ENCODE peak calls at places on chromosome 6, in five cellular contexts. R is fibroblast of lung, H is IMR-90, U is GM23248, M is DND-41. T is an unnamed sample.
A peak's percentile ranks its signal among the peaks of the same experiment; 100 is the strongest.

GRCh38 chr6:73985891-73986290 is 289.9 kb downstream of the CD109 start:
- DNase-seq in M (no peak), R (peak; percentile 41), U (peak; percentile 84), H (no peak), T (peak; percentile 43)

GRCh38 chr6:25014806-25015560 is 79.2 kb upstream of the RIPOR2 start:
- DNase-seq in H (peak; percentile 78), R (peak; percentile 82), U (peak; percentile 88), M (no peak), T (peak; percentile 88)

GRCh38 chr6:149566372-149567193 is at the start of gene GINM1:
- DNase-seq in H (peak; percentile 15), U (peak; percentile 72), M (peak; percentile 47), R (peak; percentile 30), T (peak; percentile 80)

GRCh38 chr6:111986651-111987050 is 67.3 kb upstream of the CCN6 start:
- DNase-seq in R (no peak), M (no peak), H (no peak), U (no peak), T (no peak)

GRCh38 chr6:38676236-38676973 is 26.5 kb downstream of the GLO1 start:
- DNase-seq in H (no peak), R (no peak), M (no peak), U (no peak), T (no peak)

GRCh38 chr6:139308936-139309603 is 17.3 kb upstream of the TXLNB start:
- DNase-seq in R (peak; percentile 82), U (peak; percentile 68), H (peak; percentile 85), M (no peak), T (no peak)

GRCh38 chr6:138815797-138816528 is 20.1 kb downstream of the ECT2L start:
- DNase-seq in H (peak; percentile 79), M (no peak), R (peak; percentile 84), U (peak; percentile 81), T (peak; percentile 82)

GRCh38 chr6:90120327-90120726 is 176.3 kb downstream of the BACH2 start:
- DNase-seq in H (no peak), U (no peak), M (no peak), R (no peak), T (peak; percentile 67)

GRCh38 chr6:2229039-2229438 is 16.4 kb downstream of the GMDS start:
- DNase-seq in R (no peak), H (no peak), M (no peak), U (no peak), T (no peak)

GRCh38 chr6:147750420-147750819 is 241.9 kb downstream of the SAMD5 start:
- DNase-seq in R (no peak), H (no peak), U (no peak), M (no peak), T (no peak)

GRCh38 chr6:135936606-135937005 is 85.1 kb downstream of the PDE7B start:
- DNase-seq in M (no peak), H (peak; percentile 98), R (peak; percentile 97), U (peak; percentile 97), T (no peak)

GRCh38 chr6:87212596-87212995 is 57.2 kb downstream of the ZNF292 start:
- DNase-seq in M (no peak), H (no peak), R (no peak), U (peak; percentile 6), T (no peak)

GRCh38 chr6:71414486-71414885 is 125.9 kb downstream of the OGFRL1 start:
- DNase-seq in M (no peak), U (no peak), H (no peak), R (no peak), T (no peak)
- H3K36me3 ChIP-seq in M (no peaks in the 10 kb centered on the region), U (peaks cover 17% of the 10 kb centered on the region), H (peaks cover 17% of the 10 kb centered on the region), R (no peaks in the 10 kb centered on the region), T (no peaks in the 10 kb centered on the region)

GRCh38 chr6:42022755-42023384 is 27.5 kb upstream of the TAF8 start:
- DNase-seq in R (no peak), U (no peak), H (no peak), M (no peak), T (peak; percentile 47)
- H3K4me1 ChIP-seq in R (no peaks in the 10 kb centered on the region), U (no peaks in the 10 kb centered on the region), H (no peaks in the 10 kb centered on the region), M (peaks cover 84% of the 10 kb centered on the region), T (peaks cover 67% of the 10 kb centered on the region)

GRCh38 chr6:129140571-129140970 is 257.6 kb downstream of the LAMA2 start:
- DNase-seq in M (no peak), H (peak; percentile 50), R (peak; percentile 86), U (peak; percentile 54), T (no peak)
- H3K9ac ChIP-seq in M (no peak overlapping the region), H (no peak overlapping the region), R (no peak overlapping the region), U (no peak overlapping the region), T (no peak overlapping the region)

GRCh38 chr6:122445274-122445673 is 26.3 kb downstream of the SERINC1 start:
- DNase-seq in R (no peak), H (no peak), U (no peak), M (no peak), T (peak; percentile 73)
- H3K36me3 ChIP-seq in R (peaks cover 1% of the 10 kb centered on the region), H (peaks cover 22% of the 10 kb centered on the region), U (peaks cover 59% of the 10 kb centered on the region), M (peaks cover 89% of the 10 kb centered on the region), T (peaks cover 46% of the 10 kb centered on the region)

GRCh38 chr6:137211910-137212309 is 7.3 kb downstream of the IFNGR1 start:
- DNase-seq in M (no peak), U (no peak), H (no peak), R (no peak), T (no peak)

GRCh38 chr6:137216106-137216505 is 3.1 kb downstream of the IFNGR1 start:
- DNase-seq in U (peak; percentile 84), H (peak; percentile 15), M (no peak), R (no peak), T (no peak)

GRCh38 chr6:137214931-137215330 is 4.3 kb downstream of the IFNGR1 start:
- DNase-seq in M (no peak), R (no peak), H (no peak), U (peak; percentile 57), T (no peak)

GRCh38 chr6:137213331-137213740 is 5.8 kb downstream of the IFNGR1 start:
- DNase-seq in R (no peak), U (no peak), H (no peak), M (no peak), T (no peak)

GRCh38 chr6:137213813-137214212 is 5.4 kb downstream of the IFNGR1 start:
- DNase-seq in R (no peak), H (no peak), U (no peak), M (no peak), T (no peak)
- H3K4me1 ChIP-seq in R (peaks cover 2% of the 10 kb centered on the region), H (peaks cover 5% of the 10 kb centered on the region), U (peaks cover 53% of the 10 kb centered on the region), M (peaks cover 27% of the 10 kb centered on the region), T (peaks cover 19% of the 10 kb centered on the region)

DNA sequence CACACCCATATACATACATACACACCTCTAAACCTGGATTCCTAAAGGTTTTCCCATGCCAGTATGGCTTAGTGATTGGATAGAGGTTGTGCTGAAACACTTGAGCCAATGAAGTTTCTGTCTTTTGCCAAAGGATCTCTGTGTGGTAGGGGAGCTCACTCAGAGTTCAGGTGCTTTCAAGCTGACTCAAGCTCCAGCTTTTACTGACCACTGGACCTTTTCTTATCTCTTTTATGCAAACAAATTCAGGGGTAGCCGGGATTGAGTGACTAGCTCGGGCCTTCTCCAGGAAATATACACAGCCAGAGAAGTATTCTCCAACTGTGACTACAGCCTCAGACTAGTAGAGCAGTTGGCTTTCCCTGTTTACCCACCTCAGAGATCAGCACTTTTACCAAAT is 21.5 kb upstream of the DSE start:
- DNase-seq in U (no peak), M (no peak), H (peak; percentile 50), R (no peak), T (no peak)
- H3K9ac ChIP-seq in U (no peak overlapping the region), M (no peak overlapping the region), H (no peak overlapping the region), R (no peak overlapping the region), T (no peak overlapping the region)

DNA sequence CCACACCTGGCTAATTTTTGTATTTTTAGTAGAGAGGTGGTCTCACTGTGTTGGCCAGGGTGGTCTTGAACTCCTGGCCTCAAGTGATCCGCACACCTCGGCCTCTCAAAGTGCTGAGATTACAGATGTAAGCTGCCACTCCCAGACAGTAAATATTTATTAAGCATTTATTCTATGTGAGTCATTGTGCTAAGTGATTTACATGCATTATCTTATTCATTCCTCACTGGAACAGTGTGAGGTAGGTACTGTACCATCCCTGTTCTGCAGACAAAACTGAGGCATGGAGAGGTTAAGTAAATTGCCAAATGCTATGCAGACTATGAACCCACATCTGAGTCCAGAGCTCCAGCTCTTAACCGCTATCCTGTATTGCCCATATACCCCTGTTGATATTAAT is 13.8 kb downstream of the RNF8 start:
- DNase-seq in H (no peak), M (no peak), U (no peak), R (no peak), T (no peak)
- H3K36me3 ChIP-seq in H (peaks cover 22% of the 10 kb centered on the region), M (peaks cover 83% of the 10 kb centered on the region), U (peaks cover 4% of the 10 kb centered on the region), R (peaks cover 2% of the 10 kb centered on the region), T (peaks cover 44% of the 10 kb centered on the region)

GRCh38 chr6:133390168-133390567 is 149.0 kb downstream of the EYA4 start:
- DNase-seq in M (no peak), H (no peak), R (no peak), U (no peak), T (no peak)

GRCh38 chr6:133394630-133395029 is 153.5 kb downstream of the EYA4 start:
- DNase-seq in M (no peak), R (no peak), H (no peak), U (no peak), T (no peak)

GRCh38 chr6:133392015-133392414 is 150.9 kb downstream of the EYA4 start:
- DNase-seq in H (no peak), M (no peak), U (peak; percentile 2), R (no peak), T (no peak)

GRCh38 chr6:133393891-133394290 is 152.7 kb downstream of the EYA4 start:
- DNase-seq in M (no peak), R (no peak), U (no peak), H (no peak), T (no peak)

GRCh38 chr6:133392641-133393040 is 151.5 kb downstream of the EYA4 start:
- DNase-seq in M (no peak), U (no peak), H (no peak), R (no peak), T (no peak)
- H3K4me1 ChIP-seq in M (no peaks in the 10 kb centered on the region), U (no peaks in the 10 kb centered on the region), H (peaks cover 2% of the 10 kb centered on the region), R (no peaks in the 10 kb centered on the region), T (no peaks in the 10 kb centered on the region)

GRCh38 chr6:44630125-44631028 is 242.9 kb downstream of the CDC5L start:
- DNase-seq in U (peak; percentile 76), R (peak; percentile 67), H (peak; percentile 51), M (peak; percentile 12), T (peak; percentile 54)

GRCh38 chr6:44635486-44635885 is 248.0 kb downstream of the CDC5L start:
- DNase-seq in U (no peak), R (no peak), H (no peak), M (no peak), T (no peak)

GRCh38 chr6:44629636-44630035 is 242.1 kb downstream of the CDC5L start:
- DNase-seq in R (no peak), M (no peak), U (no peak), H (no peak), T (no peak)

GRCh38 chr6:44634321-44634720 is 246.8 kb downstream of the CDC5L start:
- DNase-seq in R (no peak), U (no peak), H (no peak), M (no peak), T (no peak)

DNA sequence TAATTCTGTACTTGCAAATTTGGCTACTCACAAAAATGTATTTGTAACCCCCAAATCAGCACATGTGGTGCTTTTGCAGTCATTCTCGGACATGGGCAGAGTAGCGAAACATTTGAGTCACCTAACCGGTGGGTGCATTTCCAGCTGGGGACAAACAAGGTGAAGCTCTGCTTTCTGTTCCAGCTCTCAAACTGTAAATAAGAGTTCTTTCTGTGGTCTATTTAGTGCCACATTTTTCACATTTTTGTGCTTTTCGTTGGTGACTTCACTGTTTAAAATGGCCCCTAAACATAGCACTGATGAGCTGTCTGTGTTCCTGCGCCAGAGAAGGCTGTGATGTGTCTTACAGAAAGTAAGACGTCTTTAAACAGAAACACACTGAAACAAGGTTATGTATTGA is 244.5 kb downstream of the CDC5L start:
- DNase-seq in U (no peak), R (no peak), H (no peak), M (no peak), T (no peak)
- H3K9ac ChIP-seq in U (no peak overlapping the region), R (no peak overlapping the region), H (no peak overlapping the region), M (no peak overlapping the region), T (no peak overlapping the region)

T was measured in Karpas-422.